ENCODE peak calls at places on chromosomes 12 and 14, in five cellular contexts. J, I, G, Z and N are unnamed samples.

GRCh38 chr12:27785882-27786570 is 6.0 kb upstream of the MANSC4 start:
- DNase-seq in J (no peak), I (no peak), G (no peak), Z (peak; percentile 79), N (no peak)

GRCh38 chr12:57898308-57898970 is 42.9 kb upstream of the ATP23 start:
- DNase-seq in J (no peak), I (no peak), G (no peak), Z (no peak), N (no peak)

GRCh38 chr14:100147691-100148464 is 11.6 kb downstream of the DEGS2 start:
- DNase-seq in J (no peak), I (no peak), G (no peak), Z (no peak), N (no peak)

GRCh38 chr12:67617619-67618018 is 30.9 kb upstream of the DYRK2 start:
- DNase-seq in J (no peak), I (no peak), G (no peak), Z (no peak), N (no peak)

GRCh38 chr14:52551696-52552062 is 626 bp downstream of the TXNDC16 start:
- DNase-seq in J (no peak), I (no peak), G (no peak), Z (peak; percentile 25), N (no peak)

GRCh38 chr14:99732436-99733220 is 48.5 kb downstream of the CYP46A1 start:
- DNase-seq in J (peak; percentile 16), I (peak; percentile 19), G (peak; percentile 35), Z (no peak), N (no peak)

GRCh38 chr12:83573676-83574075 is 887.0 kb downstream of the TMTC2 start:
- DNase-seq in J (no peak), I (peak; percentile 32), G (no peak), Z (peak; percentile 83), N (no peak)

GRCh38 chr12:93234641-93235040 is 143.1 kb upstream of the NUDT4 start:
- DNase-seq in J (no peak), I (no peak), G (no peak), Z (no peak), N (no peak)

GRCh38 chr12:39831587-39832315 is 212.1 kb upstream of the ABCD2 start:
- DNase-seq in J (no peak), I (no peak), G (no peak), Z (peak; percentile 33), N (no peak)

GRCh38 chr14:100190126-100190525 is 30.7 kb upstream of the DEGS2 start:
- DNase-seq in J (no peak), I (no peak), G (no peak), Z (no peak), N (no peak)

GRCh38 chr12:57897296-57897974 is 43.9 kb upstream of the ATP23 start:
- DNase-seq in J (no peak), I (no peak), G (no peak), Z (no peak), N (no peak)

GRCh38 chr14:61120576-61120975 is 139.5 kb downstream of the SLC38A6 start:
- DNase-seq in J (no peak), I (no peak), G (no peak), Z (no peak), N (no peak)

GRCh38 chr12:119369907-119370546 is 35.5 kb downstream of the CCDC60 start:
- DNase-seq in J (no peak), I (no peak), G (no peak), Z (no peak), N (no peak)

GRCh38 chr12:127241056-127241830 is 1025.7 kb upstream of the TMEM132C start:
- DNase-seq in J (no peak), I (peak; percentile 74), G (no peak), Z (no peak), N (no peak)

GRCh38 chr12:24955853-24956252 is 7.0 kb upstream of the BCAT1 start:
- DNase-seq in J (no peak), I (no peak), G (no peak), Z (no peak), N (no peak)

GRCh38 chr12:44286336-44286735 is 450.5 kb downstream of the TMEM117 start:
- DNase-seq in J (no peak), I (no peak), G (no peak), Z (no peak), N (peak; percentile 1)

GRCh38 chr12:9378430-9378835 is 170.2 kb upstream of the PZP start:
- DNase-seq in J (no peak), I (no peak), G (no peak), Z (no peak), N (no peak)

GRCh38 chr12:75710361-75711069 is 199.1 kb upstream of the KRR1 start:
- DNase-seq in J (no peak), I (no peak), G (no peak), Z (no peak), N (no peak)

GRCh38 chr12:71950404-71950803 is 11.8 kb downstream of the TPH2 start:
- DNase-seq in J (no peak), I (no peak), G (no peak), Z (no peak), N (no peak)

GRCh38 chr12:6635375-6635855 is 344 bp downstream of the LPAR5 start:
- DNase-seq in J (no peak), I (no peak), G (no peak), Z (no peak), N (no peak)

GRCh38 chr12:53976172-53976822 is 1.5 kb upstream of the HOTAIR start:
- DNase-seq in J (no peak), I (no peak), G (no peak), Z (no peak), N (no peak)

GRCh38 chr12:54390176-54390667 is 5.7 kb upstream of the ZNF385A start:
- DNase-seq in J (peak; percentile 13), I (no peak), G (no peak), Z (no peak), N (no peak)

GRCh38 chr12:57104292-57104910 is 6.8 kb downstream of the STAT6 start:
- DNase-seq in J (no peak), I (no peak), G (no peak), Z (no peak), N (no peak)

GRCh38 chr12:4975574-4975973 is 65.9 kb downstream of the KCNA1 start:
- DNase-seq in J (no peak), I (no peak), G (no peak), Z (no peak), N (no peak)

GRCh38 chr12:113120670-113121370 is 14.7 kb downstream of the RASAL1 start:
- DNase-seq in J (no peak), I (no peak), G (no peak), Z (no peak), N (no peak)

GRCh38 chr14:39956372-39956771 is 524.1 kb upstream of the FBXO33 start:
- DNase-seq in J (no peak), I (no peak), G (no peak), Z (no peak), N (no peak)

GRCh38 chr12:1791104-1791927 is 29.0 kb upstream of the LRTM2 start:
- DNase-seq in J (no peak), I (peak; percentile 66), G (peak; percentile 71), Z (peak; percentile 53), N (no peak)

GRCh38 chr12:79927772-79928474 is 7.0 kb downstream of the PPP1R12A start:
- DNase-seq in J (no peak), I (no peak), G (no peak), Z (no peak), N (no peak)

DNA sequence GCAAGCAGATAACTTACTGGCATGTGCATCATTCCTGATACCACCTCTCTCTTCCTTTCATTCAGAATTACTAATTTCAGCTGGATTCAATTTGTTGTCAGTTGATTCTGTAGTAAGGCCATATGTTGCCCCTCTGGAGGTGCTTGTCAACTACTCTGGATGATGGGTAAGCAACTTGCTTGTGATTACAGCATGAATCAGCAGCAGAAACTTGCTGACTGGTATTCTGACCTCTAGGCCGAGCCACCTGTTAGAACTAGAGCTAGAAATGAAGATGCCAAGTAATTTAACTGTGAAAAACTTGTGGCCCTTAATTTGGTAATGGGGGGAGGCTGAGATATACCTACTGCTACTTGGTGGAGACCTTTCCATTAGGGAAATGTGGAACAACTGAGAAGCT is 5.1 kb downstream of the RNF10 start:
- DNase-seq in J (no peak), I (no peak), G (no peak), Z (no peak), N (no peak)
- H3K4me3 ChIP-seq in J (peak overlapping the region; percentile 93), I (no peak overlapping the region), G (no peak overlapping the region), Z (no peak overlapping the region), N (no peak overlapping the region)

DNA sequence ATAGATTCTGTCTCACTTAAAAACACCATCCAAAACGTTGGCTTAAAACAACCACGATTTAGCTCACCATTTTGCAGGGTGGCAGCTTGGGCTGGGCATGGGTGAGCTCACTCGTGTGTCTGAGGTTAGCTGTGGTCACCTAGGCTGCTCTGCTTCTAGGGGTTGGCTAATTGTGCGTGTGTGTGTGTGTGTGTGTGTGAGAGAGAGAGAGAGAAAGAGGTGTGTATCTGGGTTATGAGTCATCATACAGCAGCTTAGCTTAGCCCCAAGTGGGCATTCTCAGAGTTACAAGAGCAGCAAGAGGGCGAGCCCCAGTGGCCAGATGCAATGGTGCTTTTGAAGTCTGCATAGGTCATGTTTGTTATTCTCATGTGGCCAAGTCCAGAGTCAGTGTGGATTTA is 6.0 kb downstream of the FBXW8 start:
- DNase-seq in J (no peak), I (no peak), G (no peak), Z (peak; percentile 68), N (peak; percentile 14)
- TF ChIP-seq CTCF in J (peak; percentile 21), I (no peak), G (no peak), Z (peak; percentile 73), N (peak; percentile 22)

GRCh38 chr14:20427231-20428009 is 8.5 kb downstream of the KLHL33 start:
- DNase-seq in J (no peak), I (no peak), G (no peak), Z (peak; percentile 40), N (no peak)
- H3K4me3 ChIP-seq in J (no peak overlapping the region), I (no peak overlapping the region), G (no peak overlapping the region), Z (no peak overlapping the region), N (no peak overlapping the region)

GRCh38 chr14:81625343-81625742 is 91.7 kb upstream of the SEL1L start:
- DNase-seq in J (no peak), I (no peak), G (no peak), Z (no peak), N (no peak)
- TF ChIP-seq CTCF in J (peak; percentile 60), I (peak; percentile 46), G (no peak), Z (no peak), N (no peak)

GRCh38 chr12:100716949-100717732 is 77.4 kb upstream of the ANO4 start:
- DNase-seq in J (no peak), I (no peak), G (peak; percentile 36), Z (no peak), N (no peak)
- H3K4me3 ChIP-seq in J (peak overlapping the region; percentile 55), I (peak overlapping the region; percentile 28), G (peak overlapping the region; percentile 23), Z (peak overlapping the region; percentile 50), N (peak overlapping the region; percentile 48)

DNA sequence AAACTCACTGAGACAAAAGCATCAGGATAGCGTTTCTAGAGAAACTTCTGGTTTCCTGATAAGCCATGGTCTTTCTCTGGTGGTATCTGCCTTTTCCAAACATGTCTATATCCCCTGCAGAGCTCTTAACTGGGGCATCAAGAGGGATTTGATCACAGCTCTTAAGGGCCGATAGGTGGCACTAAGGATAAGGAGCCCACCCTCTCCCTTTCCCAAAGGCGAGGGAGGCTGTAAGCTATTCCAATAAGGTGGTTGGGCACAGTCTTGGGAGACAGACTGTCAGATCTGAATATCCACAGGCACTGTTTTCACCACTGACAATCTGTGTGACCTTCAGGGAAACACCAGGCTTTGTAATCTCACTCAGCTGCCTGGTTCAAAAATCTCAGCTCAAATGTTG is 206.0 kb downstream of the ADGRD1 start:
- DNase-seq in J (no peak), I (no peak), G (no peak), Z (no peak), N (no peak)
- TF ChIP-seq CTCF in J (no peak), I (no peak), G (no peak), Z (no peak), N (no peak)